ENCODE peak calls at places on chromosomes 1 and 21, in six cellular contexts. X is endodermal cell; C is left colon; M is HT1080; S is activated CD4-positive, alpha-beta T cell treated with anti-CD3 and anti-CD28 coated beads for 24 hours; Z is right cardiac atrium. Q is an unnamed sample.

GRCh38 chr1:58887059-58887458 is 103.2 kb upstream of the JUN start:
- DNase-seq in X (no peak), C (no peak), M (no peak), S (no peak), Z (no peak), Q (no peak)

GRCh38 chr1:81312272-81312754 is 488.4 kb upstream of the ADGRL2 start:
- DNase-seq in X (peak), C (no peak), M (no peak), S (no peak), Z (no peak), Q (no peak)

GRCh38 chr1:4165901-4166300 is 265.8 kb upstream of the C1orf174 start:
- DNase-seq in X (no peak), C (no peak), M (no peak), S (no peak), Z (no peak), Q (no peak)

GRCh38 chr1:9151326-9151860 is 22.5 kb upstream of the GPR157 start:
- DNase-seq in X (no peak), C (no peak), M (no peak), S (no peak), Z (no peak), Q (no peak)

GRCh38 chr1:218362418-218363076 is 17.4 kb downstream of the TGFB2 start:
- DNase-seq in X (no peak), C (no peak), M (no peak), S (no peak), Z (no peak), Q (no peak)

GRCh38 chr1:119081267-119081666 is 59.2 kb downstream of the WARS2 start:
- DNase-seq in X (no peak), C (no peak), M (peak), S (no peak), Z (no peak), Q (no peak)

GRCh38 chr1:156623946-156624813 is 5.0 kb downstream of the HAPLN2 start:
- DNase-seq in X (peak), C (no peak), M (peak), S (peak), Z (peak), Q (peak)

GRCh38 chr1:166026561-166026960 is 140.2 kb downstream of the FAM78B start:
- DNase-seq in X (no peak), C (no peak), M (no peak), S (no peak), Z (no peak), Q (no peak)

GRCh38 chr1:47991187-47991586 is 6.0 kb downstream of the TRABD2B start:
- DNase-seq in X (peak), C (no peak), M (peak), S (no peak), Z (no peak), Q (no peak)

GRCh38 chr1:1232801-1233566 is 947 bp downstream of the B3GALT6 start:
- DNase-seq in X (no peak), C (no peak), M (no peak), S (no peak), Z (peak), Q (no peak)

GRCh38 chr1:30523055-30524020 is 200.0 kb downstream of the MATN1 start:
- DNase-seq in X (peak), C (no peak), M (peak), S (no peak), Z (peak), Q (no peak)

GRCh38 chr21:34029724-34030528 is 43.5 kb upstream of the MRPS6 start:
- DNase-seq in X (peak), C (peak), M (peak), S (no peak), Z (peak), Q (no peak)

GRCh38 chr1:46191033-46191701 is 7.1 kb downstream of the POMGNT1 start:
- DNase-seq in X (no peak), C (no peak), M (no peak), S (no peak), Z (no peak), Q (no peak)

GRCh38 chr1:60848583-60849188 is 233.7 kb upstream of the NFIA start:
- DNase-seq in X (no peak), C (no peak), M (peak), S (no peak), Z (no peak), Q (peak)

GRCh38 chr1:156704930-156705320 is 458 bp downstream of the CRABP2 start:
- DNase-seq in X (peak), C (peak), M (peak), S (peak), Z (peak), Q (no peak)

GRCh38 chr1:116987256-116987555 is 14.4 kb upstream of the CD101 start:
- DNase-seq in X (no peak), C (peak), M (no peak), S (peak), Z (peak), Q (no peak)

GRCh38 chr1:238861342-238861741 is 525.0 kb upstream of the CHRM3 start:
- DNase-seq in X (peak), C (no peak), M (peak), S (no peak), Z (no peak), Q (no peak)

GRCh38 chr1:25568090-25568833 is 24.9 kb downstream of the LDLRAP1 start:
- DNase-seq in X (peak), C (no peak), M (peak), S (no peak), Z (peak), Q (no peak)

GRCh38 chr1:207335695-207336363 is 14.4 kb downstream of the CD55 start:
- DNase-seq in X (no peak), C (no peak), M (no peak), S (no peak), Z (peak), Q (no peak)

GRCh38 chr21:41167348-41168342 is at the start of gene BACE2:
- DNase-seq in X (peak), C (peak), M (peak), S (peak), Z (peak), Q (no peak)

GRCh38 chr1:248834343-248834940 is 3.6 kb upstream of the ZNF672 start:
- DNase-seq in X (peak), C (no peak), M (no peak), S (no peak), Z (no peak), Q (no peak)

GRCh38 chr1:178031856-178032320 is 62.0 kb upstream of the RASAL2 start:
- DNase-seq in X (peak), C (peak), M (peak), S (peak), Z (peak), Q (peak)

GRCh38 chr1:155912056-155912536 is 947 bp upstream of the RIT1 start:
- DNase-seq in X (peak), C (no peak), M (peak), S (no peak), Z (no peak), Q (no peak)

GRCh38 chr1:44283524-44284173 is 70.4 kb downstream of the DMAP1 start:
- DNase-seq in X (no peak), C (no peak), M (no peak), S (no peak), Z (no peak), Q (no peak)

GRCh38 chr1:9561429-9561828 is 22.2 kb downstream of the SLC25A33 start:
- DNase-seq in X (no peak), C (peak), M (peak), S (no peak), Z (no peak), Q (peak)

GRCh38 chr1:60571811-60572210 is 498.2 kb upstream of the C1orf87 start:
- DNase-seq in X (no peak), C (no peak), M (peak), S (no peak), Z (no peak), Q (no peak)

GRCh38 chr1:53576381-53576801 is 117.2 kb downstream of the DMRTB1 start:
- DNase-seq in X (peak), C (peak), M (no peak), S (no peak), Z (no peak), Q (no peak)

GRCh38 chr1:200888349-200888838 is 6.3 kb upstream of the INAVA start:
- DNase-seq in X (peak), C (peak), M (peak), S (peak), Z (no peak), Q (no peak)

Q was measured in NCI-H1694.